ENCODE peak calls at places on chromosomes 11 and 22, in four cellular contexts. Z, R, Q and Y are unnamed samples.

GRCh38 chr11:47406896-47407745 is 1.3 kb upstream of the SLC39A13 start:
- DNase-seq in Z (no peak), R (peak; percentile 25), Q (peak; percentile 71), Y (no peak)

GRCh38 chr22:42821386-42821785 is 35.7 kb downstream of the ARFGAP3 start:
- DNase-seq in Q (no peak), R (no peak), Z (no peak), Y (no peak)

GRCh38 chr22:19052941-19053551 is 69.2 kb downstream of the DGCR2 start:
- DNase-seq in Q (no peak), R (no peak), Z (no peak), Y (no peak)

GRCh38 chr11:56968524-56968923 is 20.2 kb upstream of the OR5AK2 start:
- DNase-seq in Q (no peak), R (no peak), Z (no peak), Y (no peak)

GRCh38 chr11:12126352-12127019 is 16.1 kb downstream of the MICAL2 start:
- DNase-seq in R (no peak), Q (peak; percentile 62), Z (peak; percentile 78), Y (no peak)

GRCh38 chr11:3090096-3090901 is 33.1 kb upstream of the CARS1 start:
- DNase-seq in R (no peak), Z (peak; percentile 47), Q (no peak), Y (peak; percentile 75)

GRCh38 chr22:39900306-39901227 is at the start of gene GRAP2:
- DNase-seq in Z (no peak), R (no peak), Q (no peak), Y (no peak)

GRCh38 chr11:57903441-57904123 is 120.1 kb upstream of the OR9Q1 start:
- DNase-seq in R (no peak), Z (peak; percentile 70), Q (peak; percentile 65), Y (no peak)

GRCh38 chr22:37089451-37089850 is 20.1 kb downstream of the TMPRSS6 start:
- DNase-seq in R (no peak), Z (no peak), Q (no peak), Y (no peak)

GRCh38 chr22:35489225-35489624 is 51.4 kb upstream of the RASD2 start:
- DNase-seq in Z (no peak), Q (no peak), R (no peak), Y (peak; percentile 66)

GRCh38 chr11:87477321-87477720 is 439.6 kb downstream of the TMEM135 start:
- DNase-seq in Z (no peak), R (no peak), Q (no peak), Y (no peak)

GRCh38 chr22:37636186-37636948 is 3.1 kb upstream of the SH3BP1 start:
- DNase-seq in Z (no peak), R (no peak), Q (no peak), Y (no peak)

GRCh38 chr11:86571273-86571948 is 101.0 kb downstream of the ME3 start:
- DNase-seq in Z (no peak), Q (peak; percentile 97), R (peak; percentile 70), Y (no peak)

GRCh38 chr22:24284747-24285203 is 14.1 kb downstream of the SPECC1L start:
- DNase-seq in Q (no peak), R (no peak), Z (no peak), Y (no peak)

GRCh38 chr11:540583-541432 is 3.5 kb downstream of the LRRC56 start:
- DNase-seq in Z (peak; percentile 69), Q (peak; percentile 49), R (peak; percentile 1), Y (no peak)

GRCh38 chr11:22192289-22192641 is 620 bp upstream of the ANO5 start:
- DNase-seq in Q (peak; percentile 86), R (peak; percentile 61), Z (no peak), Y (no peak)

GRCh38 chr22:29528144-29528543 is 25.4 kb downstream of the THOC5 start:
- DNase-seq in Q (no peak), Z (no peak), R (no peak), Y (peak; percentile 52)

GRCh38 chr22:35397095-35397904 is 2.6 kb upstream of the MCM5 start:
- DNase-seq in R (no peak), Q (no peak), Z (no peak), Y (no peak)

GRCh38 chr22:31474743-31475142 is 14.9 kb downstream of the EIF4ENIF1 start:
- DNase-seq in Q (no peak), Z (no peak), R (no peak), Y (no peak)

GRCh38 chr11:57071829-57072228 is 83.1 kb downstream of the OR5AK2 start:
- DNase-seq in R (no peak), Q (no peak), Z (no peak), Y (no peak)

GRCh38 chr11:83036701-83037100 is 35.0 kb downstream of the RAB30 start:
- DNase-seq in Z (no peak), Q (no peak), R (no peak), Y (no peak)

GRCh38 chr11:10164621-10165020 is 129.4 kb downstream of the SBF2 start:
- DNase-seq in Q (no peak), R (no peak), Z (no peak), Y (no peak)

GRCh38 chr11:72736452-72737069 is 15.6 kb downstream of the ARAP1 start:
- DNase-seq in Q (no peak), Z (no peak), R (no peak), Y (no peak)

GRCh38 chr11:115197433-115197832 is 306.8 kb downstream of the CADM1 start:
- DNase-seq in Z (no peak), Q (no peak), R (no peak), Y (no peak)
- TF ChIP-seq CTCF in Z (no peak), Q (no peak), R (no peak), Y (no peak)

GRCh38 chr11:123060265-123061000 is 1.5 kb downstream of the HSPA8 start:
- DNase-seq in R (no peak), Z (no peak), Q (no peak), Y (no peak)

GRCh38 chr11:123061403-123062157 is at the start of gene HSPA8:
- DNase-seq in Q (peak; percentile 59), R (peak; percentile 54), Z (peak; percentile 68), Y (no peak)

GRCh38 chr11:123062892-123063395 is 1.0 kb upstream of the HSPA8 start:
- DNase-seq in Z (no peak), Q (no peak), R (no peak), Y (no peak)

GRCh38 chr11:123063396-123064267 is 1.7 kb upstream of the HSPA8 start:
- DNase-seq in Z (no peak), Q (no peak), R (no peak), Y (no peak)

GRCh38 chr11:123062158-123062891 is 389 bp upstream of the HSPA8 start:
- DNase-seq in Z (peak; percentile 99), R (peak; percentile 98), Q (peak; percentile 99), Y (peak; percentile 100)
- TF ChIP-seq CTCF in Z (no peak), R (peak; percentile 3), Q (no peak), Y (no peak)

DNA sequence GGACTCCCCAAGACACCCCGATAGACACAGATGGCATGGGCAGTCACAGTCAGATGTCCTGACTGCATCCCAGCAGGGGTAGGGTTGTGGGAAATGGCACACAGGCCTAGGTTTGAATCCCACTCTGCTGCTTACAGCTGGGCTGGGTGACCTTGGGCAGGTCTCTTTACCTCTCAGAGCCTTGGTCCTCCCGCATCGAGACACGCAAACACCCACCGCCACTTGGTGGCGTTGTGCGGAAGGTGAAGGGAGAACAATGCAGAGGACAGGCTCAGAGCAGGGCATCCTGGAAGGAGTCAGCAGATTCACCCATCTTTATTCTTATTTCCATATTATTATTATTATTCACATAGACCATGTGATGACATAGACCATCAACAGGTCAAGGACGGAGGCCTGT is 140.5 kb downstream of the MIAT start:
- DNase-seq in R (peak; percentile 36), Q (peak; percentile 78), Z (no peak), Y (no peak)
- TF ChIP-seq CTCF in R (peak; percentile 41), Q (peak; percentile 59), Z (no peak), Y (peak; percentile 34)

DNA sequence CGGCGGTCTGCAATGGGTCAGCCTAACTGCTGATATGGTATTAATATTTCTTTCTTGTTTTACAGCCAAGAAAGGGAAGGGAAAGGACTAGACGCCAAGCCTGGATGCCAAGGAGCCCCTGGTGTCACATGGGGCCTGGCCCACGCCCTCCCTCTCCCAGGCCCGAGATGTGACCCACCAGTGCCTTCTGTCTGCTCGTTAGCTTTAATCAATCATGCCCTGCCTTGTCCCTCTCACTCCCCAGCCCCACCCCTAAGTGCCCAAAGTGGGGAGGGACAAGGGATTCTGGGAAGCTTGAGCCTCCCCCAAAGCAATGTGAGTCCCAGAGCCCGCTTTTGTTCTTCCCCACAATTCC is 1.9 kb downstream of the MDK start:
- DNase-seq in R (no peak), Z (no peak), Q (no peak), Y (no peak)
- TF ChIP-seq CTCF in R (no peak), Z (peak; percentile 32), Q (peak; percentile 10), Y (peak; percentile 35)

DNA sequence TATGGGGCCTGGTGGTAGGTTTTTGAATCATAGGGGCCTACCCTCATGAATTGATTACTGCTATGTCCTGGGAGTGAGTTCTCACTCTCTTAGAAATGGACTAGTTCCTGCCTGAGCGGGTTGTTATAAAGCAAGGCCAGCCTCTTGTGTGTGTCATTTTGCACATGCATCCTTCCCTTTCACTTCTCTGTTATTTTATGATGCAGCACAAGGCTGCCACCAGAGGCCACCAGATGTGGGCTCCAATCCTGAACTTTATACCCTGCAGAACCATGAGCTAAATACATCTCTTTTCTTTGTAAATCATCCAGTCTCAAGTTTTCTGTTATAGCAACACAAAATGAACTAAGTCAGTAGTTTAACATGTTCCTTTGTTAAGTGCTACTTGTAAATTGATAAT is 251.4 kb downstream of the BLID start:
- DNase-seq in R (no peak), Q (no peak), Z (no peak), Y (no peak)
- TF ChIP-seq CTCF in R (no peak), Q (peak; percentile 46), Z (peak; percentile 15), Y (peak; percentile 26)

GRCh38 chr11:66881927-66882452 is 25.1 kb downstream of the LRFN4 start:
- DNase-seq in Q (no peak), Z (peak; percentile 47), R (no peak), Y (no peak)
- TF ChIP-seq CTCF in Q (no peak), Z (no peak), R (no peak), Y (no peak)

GRCh38 chr22:46827072-46827780 is 64.8 kb downstream of the TBC1D22A start:
- DNase-seq in Q (peak; percentile 93), Z (no peak), R (peak; percentile 68), Y (no peak)
- TF ChIP-seq CTCF in Q (peak; percentile 87), Z (no peak), R (peak; percentile 64), Y (peak; percentile 33)

GRCh38 chr11:59221438-59221837 is 8.7 kb upstream of the MPEG1 start:
- DNase-seq in Z (no peak), Q (no peak), R (no peak), Y (no peak)
- TF ChIP-seq CTCF in Z (peak; percentile 61), Q (no peak), R (no peak), Y (peak; percentile 35)

GRCh38 chr11:119803139-119803538 is 74.1 kb upstream of the NECTIN1 start:
- DNase-seq in Q (no peak), R (no peak), Z (no peak), Y (peak; percentile 51)
- TF ChIP-seq CTCF in Q (peak; percentile 40), R (no peak), Z (no peak), Y (no peak)

GRCh38 chr22:46845281-46846153 is 83.1 kb downstream of the TBC1D22A start:
- DNase-seq in Q (peak; percentile 39), Z (no peak), R (no peak), Y (no peak)
- TF ChIP-seq CTCF in Q (peak; percentile 68), Z (peak; percentile 50), R (peak; percentile 52), Y (peak; percentile 82)